ENCODE peak calls at places on chromosomes 11 and 22, in six cellular contexts. One of them, this sample, is unnamed.

GRCh38 chr22:46842606-46843005 is 80.2 kb downstream of the TBC1D22A start:
- DNase-seq in lung microvascular endothelial cell: no peak
- DNase-seq in nucleus accumbens: no peak
- DNase-seq in occipital lobe: no peak
- DNase-seq in Peyer's patch: no peak
- DNase-seq in activated gamma-delta T cell treated with anti-CD3 and anti-CD28 coated beads, Interleukin-2, amount 50 U/mL, for 16 hours: no peak
- DNase-seq in this sample: no peak

GRCh38 chr11:94794287-94795168 is 26.4 kb downstream of the AMOTL1 start:
- DNase-seq in lung microvascular endothelial cell: peak; percentile 92
- DNase-seq in nucleus accumbens: no peak
- DNase-seq in occipital lobe: no peak
- DNase-seq in Peyer's patch: no peak
- DNase-seq in activated gamma-delta T cell treated with anti-CD3 and anti-CD28 coated beads, Interleukin-2, amount 50 U/mL, for 16 hours: no peak
- DNase-seq in this sample: no peak

GRCh38 chr11:96260526-96260925 is 82.5 kb downstream of the MAML2 start:
- DNase-seq in lung microvascular endothelial cell: no peak
- DNase-seq in nucleus accumbens: no peak
- DNase-seq in occipital lobe: no peak
- DNase-seq in Peyer's patch: no peak
- DNase-seq in activated gamma-delta T cell treated with anti-CD3 and anti-CD28 coated beads, Interleukin-2, amount 50 U/mL, for 16 hours: no peak
- DNase-seq in this sample: no peak

GRCh38 chr11:65814960-65815565 is 18.7 kb upstream of the SNX32 start:
- DNase-seq in lung microvascular endothelial cell: no peak
- DNase-seq in nucleus accumbens: no peak
- DNase-seq in occipital lobe: no peak
- DNase-seq in Peyer's patch: no peak
- DNase-seq in activated gamma-delta T cell treated with anti-CD3 and anti-CD28 coated beads, Interleukin-2, amount 50 U/mL, for 16 hours: no peak
- DNase-seq in this sample: no peak

GRCh38 chr22:35568751-35569725 is 28.4 kb downstream of the RASD2 start:
- DNase-seq in lung microvascular endothelial cell: no peak
- DNase-seq in nucleus accumbens: no peak
- DNase-seq in occipital lobe: no peak
- DNase-seq in Peyer's patch: no peak
- DNase-seq in activated gamma-delta T cell treated with anti-CD3 and anti-CD28 coated beads, Interleukin-2, amount 50 U/mL, for 16 hours: no peak
- DNase-seq in this sample: no peak

GRCh38 chr11:8219257-8220021 is 44.2 kb downstream of the LMO1 start:
- DNase-seq in lung microvascular endothelial cell: peak; percentile 66
- DNase-seq in nucleus accumbens: no peak
- DNase-seq in occipital lobe: peak; percentile 4
- DNase-seq in Peyer's patch: peak; percentile 22
- DNase-seq in activated gamma-delta T cell treated with anti-CD3 and anti-CD28 coated beads, Interleukin-2, amount 50 U/mL, for 16 hours: no peak
- DNase-seq in this sample: peak; percentile 18

GRCh38 chr11:117823941-117824420 is 563 bp downstream of the FXYD2 start:
- DNase-seq in lung microvascular endothelial cell: peak; percentile 87
- DNase-seq in nucleus accumbens: no peak
- DNase-seq in occipital lobe: no peak
- DNase-seq in Peyer's patch: no peak
- DNase-seq in activated gamma-delta T cell treated with anti-CD3 and anti-CD28 coated beads, Interleukin-2, amount 50 U/mL, for 16 hours: no peak
- DNase-seq in this sample: no peak

GRCh38 chr11:61498767-61499341 is 9.7 kb upstream of the LRRC10B start:
- DNase-seq in lung microvascular endothelial cell: no peak
- DNase-seq in nucleus accumbens: no peak
- DNase-seq in occipital lobe: no peak
- DNase-seq in Peyer's patch: no peak
- DNase-seq in activated gamma-delta T cell treated with anti-CD3 and anti-CD28 coated beads, Interleukin-2, amount 50 U/mL, for 16 hours: no peak
- DNase-seq in this sample: no peak

GRCh38 chr11:130480721-130481140 is 32.3 kb downstream of the ADAMTS15 start:
- DNase-seq in lung microvascular endothelial cell: peak; percentile 80
- DNase-seq in nucleus accumbens: no peak
- DNase-seq in occipital lobe: no peak
- DNase-seq in Peyer's patch: no peak
- DNase-seq in activated gamma-delta T cell treated with anti-CD3 and anti-CD28 coated beads, Interleukin-2, amount 50 U/mL, for 16 hours: no peak
- DNase-seq in this sample: no peak

GRCh38 chr11:112834277-112834755 is 126.9 kb upstream of the NCAM1 start:
- DNase-seq in lung microvascular endothelial cell: no peak
- DNase-seq in nucleus accumbens: peak; percentile 45
- DNase-seq in occipital lobe: peak; percentile 68
- DNase-seq in Peyer's patch: no peak
- DNase-seq in activated gamma-delta T cell treated with anti-CD3 and anti-CD28 coated beads, Interleukin-2, amount 50 U/mL, for 16 hours: no peak
- DNase-seq in this sample: no peak

GRCh38 chr11:64305075-64305690 is at the start of gene ESRRA:
- DNase-seq in lung microvascular endothelial cell: peak; percentile 98
- DNase-seq in nucleus accumbens: peak; percentile 98
- DNase-seq in occipital lobe: peak; percentile 99
- DNase-seq in Peyer's patch: peak; percentile 100
- DNase-seq in activated gamma-delta T cell treated with anti-CD3 and anti-CD28 coated beads, Interleukin-2, amount 50 U/mL, for 16 hours: peak; percentile 100
- DNase-seq in this sample: peak; percentile 99

GRCh38 chr11:119196833-119197483 is 9.2 kb upstream of the CBL start:
- DNase-seq in lung microvascular endothelial cell: peak; percentile 84
- DNase-seq in nucleus accumbens: peak; percentile 6
- DNase-seq in occipital lobe: no peak
- DNase-seq in Peyer's patch: peak; percentile 72
- DNase-seq in activated gamma-delta T cell treated with anti-CD3 and anti-CD28 coated beads, Interleukin-2, amount 50 U/mL, for 16 hours: peak; percentile 62
- DNase-seq in this sample: peak; percentile 74

GRCh38 chr11:64916040-64916847 is 765 bp downstream of the ATG2A start:
- DNase-seq in lung microvascular endothelial cell: peak; percentile 33
- DNase-seq in nucleus accumbens: no peak
- DNase-seq in occipital lobe: no peak
- DNase-seq in Peyer's patch: peak; percentile 66
- DNase-seq in activated gamma-delta T cell treated with anti-CD3 and anti-CD28 coated beads, Interleukin-2, amount 50 U/mL, for 16 hours: no peak
- DNase-seq in this sample: no peak

GRCh38 chr11:76207642-76208378 is 1.5 kb upstream of the WNT11 start:
- DNase-seq in lung microvascular endothelial cell: peak; percentile 74
- DNase-seq in nucleus accumbens: peak; percentile 54
- DNase-seq in occipital lobe: no peak
- DNase-seq in Peyer's patch: peak; percentile 57
- DNase-seq in activated gamma-delta T cell treated with anti-CD3 and anti-CD28 coated beads, Interleukin-2, amount 50 U/mL, for 16 hours: peak; percentile 60
- DNase-seq in this sample: peak; percentile 23

GRCh38 chr22:22421392-22421791 is 87.2 kb downstream of the ZNF280B start:
- DNase-seq in lung microvascular endothelial cell: no peak
- DNase-seq in nucleus accumbens: no peak
- DNase-seq in occipital lobe: no peak
- DNase-seq in Peyer's patch: no peak
- DNase-seq in activated gamma-delta T cell treated with anti-CD3 and anti-CD28 coated beads, Interleukin-2, amount 50 U/mL, for 16 hours: no peak
- DNase-seq in this sample: no peak

GRCh38 chr22:31439805-31440204 is 40.4 kb downstream of the DRG1 start:
- DNase-seq in lung microvascular endothelial cell: no peak
- DNase-seq in nucleus accumbens: no peak
- DNase-seq in occipital lobe: no peak
- DNase-seq in Peyer's patch: no peak
- DNase-seq in activated gamma-delta T cell treated with anti-CD3 and anti-CD28 coated beads, Interleukin-2, amount 50 U/mL, for 16 hours: no peak
- DNase-seq in this sample: no peak

GRCh38 chr11:30107899-30108298 is 91.1 kb upstream of the KCNA4 start:
- DNase-seq in lung microvascular endothelial cell: no peak
- DNase-seq in nucleus accumbens: no peak
- DNase-seq in occipital lobe: no peak
- DNase-seq in Peyer's patch: no peak
- DNase-seq in activated gamma-delta T cell treated with anti-CD3 and anti-CD28 coated beads, Interleukin-2, amount 50 U/mL, for 16 hours: no peak
- DNase-seq in this sample: no peak